ENCODE peak calls at places on chromosomes 12 and 14, in eight cellular contexts. One of them, this sample, is unnamed.

GRCh38 chr14:104280902-104281767 is 142.7 kb downstream of the KIF26A start:
- DNase-seq in Calu3: no peak
- DNase-seq in left ventricle myocardium inferior: peak
- DNase-seq in transverse colon: no peak
- DNase-seq in IMR-90: no peak
- DNase-seq in fibroblast of lung: no peak
- DNase-seq in endothelial cell of umbilical vein: no peak
- DNase-seq in astrocyte of the spinal cord: no peak
- DNase-seq in this sample: peak

GRCh38 chr12:58481811-58482210 is 438.5 kb downstream of the LRIG3 start:
- DNase-seq in Calu3: no peak
- DNase-seq in IMR-90: no peak
- DNase-seq in fibroblast of lung: no peak
- DNase-seq in transverse colon: no peak
- DNase-seq in astrocyte of the spinal cord: no peak
- DNase-seq in endothelial cell of umbilical vein: no peak
- DNase-seq in left ventricle myocardium inferior: no peak
- DNase-seq in this sample: no peak

GRCh38 chr14:82403972-82404371 is 870.3 kb upstream of the SEL1L start:
- DNase-seq in endothelial cell of umbilical vein: no peak
- DNase-seq in IMR-90: no peak
- DNase-seq in astrocyte of the spinal cord: no peak
- DNase-seq in left ventricle myocardium inferior: no peak
- DNase-seq in Calu3: no peak
- DNase-seq in transverse colon: no peak
- DNase-seq in fibroblast of lung: no peak
- DNase-seq in this sample: no peak

GRCh38 chr12:12684375-12685106 is 11.4 kb downstream of the GPR19 start:
- DNase-seq in endothelial cell of umbilical vein: peak
- DNase-seq in IMR-90: peak
- DNase-seq in astrocyte of the spinal cord: peak
- DNase-seq in transverse colon: no peak
- DNase-seq in Calu3: peak
- DNase-seq in left ventricle myocardium inferior: no peak
- DNase-seq in fibroblast of lung: peak
- DNase-seq in this sample: peak

GRCh38 chr14:68814376-68815287 is 21.8 kb upstream of the ZFP36L1 start:
- DNase-seq in left ventricle myocardium inferior: no peak
- DNase-seq in transverse colon: peak
- DNase-seq in fibroblast of lung: peak
- DNase-seq in astrocyte of the spinal cord: peak
- DNase-seq in Calu3: peak
- DNase-seq in IMR-90: peak
- DNase-seq in endothelial cell of umbilical vein: peak
- DNase-seq in this sample: no peak

GRCh38 chr14:76917759-76918175 is 91.6 kb downstream of the LRRC74A start:
- DNase-seq in endothelial cell of umbilical vein: no peak
- DNase-seq in left ventricle myocardium inferior: peak
- DNase-seq in transverse colon: no peak
- DNase-seq in fibroblast of lung: peak
- DNase-seq in Calu3: no peak
- DNase-seq in IMR-90: no peak
- DNase-seq in astrocyte of the spinal cord: peak
- DNase-seq in this sample: no peak

GRCh38 chr12:113658030-113658655 is 186.5 kb upstream of the LHX5 start:
- DNase-seq in endothelial cell of umbilical vein: no peak
- DNase-seq in astrocyte of the spinal cord: no peak
- DNase-seq in Calu3: no peak
- DNase-seq in IMR-90: no peak
- DNase-seq in left ventricle myocardium inferior: no peak
- DNase-seq in transverse colon: no peak
- DNase-seq in fibroblast of lung: peak
- DNase-seq in this sample: no peak

GRCh38 chr12:111598637-111599458 is at the start of gene ATXN2:
- DNase-seq in fibroblast of lung: no peak
- DNase-seq in left ventricle myocardium inferior: peak
- DNase-seq in astrocyte of the spinal cord: no peak
- DNase-seq in endothelial cell of umbilical vein: peak
- DNase-seq in IMR-90: no peak
- DNase-seq in Calu3: no peak
- DNase-seq in transverse colon: peak
- DNase-seq in this sample: peak

GRCh38 chr12:90510948-90511347 is 444.0 kb downstream of the CCER1 start:
- DNase-seq in fibroblast of lung: peak
- DNase-seq in left ventricle myocardium inferior: no peak
- DNase-seq in endothelial cell of umbilical vein: no peak
- DNase-seq in transverse colon: no peak
- DNase-seq in IMR-90: peak
- DNase-seq in astrocyte of the spinal cord: peak
- DNase-seq in Calu3: no peak
- DNase-seq in this sample: no peak

GRCh38 chr12:10562306-10562933 is 51.0 kb downstream of the MAGOHB start:
- DNase-seq in IMR-90: peak
- DNase-seq in left ventricle myocardium inferior: no peak
- DNase-seq in transverse colon: no peak
- DNase-seq in endothelial cell of umbilical vein: peak
- DNase-seq in fibroblast of lung: peak
- DNase-seq in Calu3: peak
- DNase-seq in astrocyte of the spinal cord: peak
- DNase-seq in this sample: no peak

GRCh38 chr12:54526800-54527630 is 22.4 kb upstream of the PDE1B start:
- DNase-seq in endothelial cell of umbilical vein: peak
- DNase-seq in Calu3: peak
- DNase-seq in IMR-90: peak
- DNase-seq in transverse colon: peak
- DNase-seq in fibroblast of lung: peak
- DNase-seq in left ventricle myocardium inferior: peak
- DNase-seq in astrocyte of the spinal cord: peak
- DNase-seq in this sample: peak

GRCh38 chr12:62436164-62436503 is 30.5 kb upstream of the MON2 start:
- DNase-seq in Calu3: no peak
- DNase-seq in endothelial cell of umbilical vein: no peak
- DNase-seq in fibroblast of lung: no peak
- DNase-seq in astrocyte of the spinal cord: no peak
- DNase-seq in IMR-90: no peak
- DNase-seq in left ventricle myocardium inferior: no peak
- DNase-seq in transverse colon: no peak
- DNase-seq in this sample: no peak

GRCh38 chr12:57745485-57745881 is 644 bp downstream of the TSPAN31 start:
- DNase-seq in endothelial cell of umbilical vein: no peak
- DNase-seq in Calu3: no peak
- DNase-seq in IMR-90: peak
- DNase-seq in fibroblast of lung: no peak
- DNase-seq in transverse colon: no peak
- DNase-seq in astrocyte of the spinal cord: no peak
- DNase-seq in left ventricle myocardium inferior: no peak
- DNase-seq in this sample: no peak

GRCh38 chr12:12503384-12504078 is 59.1 kb downstream of the DUSP16 start:
- DNase-seq in astrocyte of the spinal cord: no peak
- DNase-seq in transverse colon: no peak
- DNase-seq in Calu3: no peak
- DNase-seq in endothelial cell of umbilical vein: no peak
- DNase-seq in IMR-90: no peak
- DNase-seq in left ventricle myocardium inferior: no peak
- DNase-seq in fibroblast of lung: no peak
- DNase-seq in this sample: no peak

GRCh38 chr14:95467657-95468056 is 48.8 kb downstream of the SYNE3 start:
- DNase-seq in endothelial cell of umbilical vein: no peak
- DNase-seq in left ventricle myocardium inferior: peak
- DNase-seq in Calu3: no peak
- DNase-seq in transverse colon: no peak
- DNase-seq in astrocyte of the spinal cord: no peak
- DNase-seq in fibroblast of lung: no peak
- DNase-seq in IMR-90: no peak
- DNase-seq in this sample: no peak

GRCh38 chr12:12839886-12840285 is 26.7 kb downstream of the DDX47 start:
- DNase-seq in IMR-90: peak
- DNase-seq in astrocyte of the spinal cord: peak
- DNase-seq in endothelial cell of umbilical vein: peak
- DNase-seq in left ventricle myocardium inferior: no peak
- DNase-seq in fibroblast of lung: peak
- DNase-seq in transverse colon: peak
- DNase-seq in Calu3: peak
- DNase-seq in this sample: no peak

GRCh38 chr12:9798008-9798619 is 29.2 kb upstream of the KLRF1 start:
- DNase-seq in IMR-90: peak
- DNase-seq in fibroblast of lung: peak
- DNase-seq in astrocyte of the spinal cord: peak
- DNase-seq in Calu3: peak
- DNase-seq in left ventricle myocardium inferior: no peak
- DNase-seq in transverse colon: peak
- DNase-seq in endothelial cell of umbilical vein: peak
- DNase-seq in this sample: no peak

GRCh38 chr12:96981053-96981452 is 74.0 kb downstream of the NEDD1 start:
- DNase-seq in transverse colon: no peak
- DNase-seq in endothelial cell of umbilical vein: peak
- DNase-seq in Calu3: no peak
- DNase-seq in left ventricle myocardium inferior: no peak
- DNase-seq in astrocyte of the spinal cord: peak
- DNase-seq in IMR-90: peak
- DNase-seq in fibroblast of lung: peak
- DNase-seq in this sample: no peak

GRCh38 chr14:59936145-59936544 is 16.2 kb downstream of the LRRC9 start:
- DNase-seq in astrocyte of the spinal cord: no peak
- DNase-seq in left ventricle myocardium inferior: no peak
- DNase-seq in IMR-90: no peak
- DNase-seq in endothelial cell of umbilical vein: no peak
- DNase-seq in transverse colon: no peak
- DNase-seq in Calu3: no peak
- DNase-seq in fibroblast of lung: no peak
- DNase-seq in this sample: no peak

GRCh38 chr14:90168425-90169105 is 87.8 kb upstream of the PSMC1 start:
- DNase-seq in left ventricle myocardium inferior: no peak
- DNase-seq in fibroblast of lung: peak
- DNase-seq in astrocyte of the spinal cord: peak
- DNase-seq in transverse colon: no peak
- DNase-seq in Calu3: no peak
- DNase-seq in endothelial cell of umbilical vein: no peak
- DNase-seq in IMR-90: peak
- DNase-seq in this sample: no peak

GRCh38 chr14:51780741-51781140 is 79.7 kb upstream of the GNG2 start:
- DNase-seq in fibroblast of lung: peak
- DNase-seq in IMR-90: peak
- DNase-seq in left ventricle myocardium inferior: no peak
- DNase-seq in transverse colon: no peak
- DNase-seq in astrocyte of the spinal cord: no peak
- DNase-seq in Calu3: no peak
- DNase-seq in endothelial cell of umbilical vein: peak
- DNase-seq in this sample: no peak

GRCh38 chr14:105005929-105006830 is 14.7 kb downstream of the CDCA4 start:
- DNase-seq in endothelial cell of umbilical vein: no peak
- DNase-seq in astrocyte of the spinal cord: no peak
- DNase-seq in fibroblast of lung: no peak
- DNase-seq in IMR-90: no peak
- DNase-seq in transverse colon: no peak
- DNase-seq in Calu3: no peak
- DNase-seq in left ventricle myocardium inferior: no peak
- DNase-seq in this sample: no peak

GRCh38 chr12:67268896-67269631 is at the start of gene CAND1:
- DNase-seq in transverse colon: peak
- DNase-seq in astrocyte of the spinal cord: peak
- DNase-seq in fibroblast of lung: peak
- DNase-seq in endothelial cell of umbilical vein: peak
- DNase-seq in Calu3: peak
- DNase-seq in IMR-90: peak
- DNase-seq in left ventricle myocardium inferior: peak
- DNase-seq in this sample: peak
- TF ChIP-seq CTCF in transverse colon: no peak
- TF ChIP-seq CTCF in astrocyte of the spinal cord: peak
- TF ChIP-seq CTCF in fibroblast of lung: no peak
- TF ChIP-seq CTCF in endothelial cell of umbilical vein: no peak
- TF ChIP-seq CTCF in Calu3: no peak
- TF ChIP-seq CTCF in IMR-90: no peak
- TF ChIP-seq CTCF in left ventricle myocardium inferior: no peak
- TF ChIP-seq CTCF in this sample: no peak

GRCh38 chr12:122123761-122124145 is 45.2 kb downstream of the MLXIP start:
- DNase-seq in IMR-90: no peak
- DNase-seq in endothelial cell of umbilical vein: no peak
- DNase-seq in Calu3: no peak
- DNase-seq in astrocyte of the spinal cord: no peak
- DNase-seq in left ventricle myocardium inferior: no peak
- DNase-seq in transverse colon: no peak
- DNase-seq in fibroblast of lung: no peak
- DNase-seq in this sample: no peak
- TF ChIP-seq CTCF in IMR-90: no peak
- TF ChIP-seq CTCF in endothelial cell of umbilical vein: no peak
- TF ChIP-seq CTCF in Calu3: no peak
- TF ChIP-seq CTCF in astrocyte of the spinal cord: no peak
- TF ChIP-seq CTCF in left ventricle myocardium inferior: no peak
- TF ChIP-seq CTCF in transverse colon: no peak
- TF ChIP-seq CTCF in fibroblast of lung: no peak
- TF ChIP-seq CTCF in this sample: no peak

DNA sequence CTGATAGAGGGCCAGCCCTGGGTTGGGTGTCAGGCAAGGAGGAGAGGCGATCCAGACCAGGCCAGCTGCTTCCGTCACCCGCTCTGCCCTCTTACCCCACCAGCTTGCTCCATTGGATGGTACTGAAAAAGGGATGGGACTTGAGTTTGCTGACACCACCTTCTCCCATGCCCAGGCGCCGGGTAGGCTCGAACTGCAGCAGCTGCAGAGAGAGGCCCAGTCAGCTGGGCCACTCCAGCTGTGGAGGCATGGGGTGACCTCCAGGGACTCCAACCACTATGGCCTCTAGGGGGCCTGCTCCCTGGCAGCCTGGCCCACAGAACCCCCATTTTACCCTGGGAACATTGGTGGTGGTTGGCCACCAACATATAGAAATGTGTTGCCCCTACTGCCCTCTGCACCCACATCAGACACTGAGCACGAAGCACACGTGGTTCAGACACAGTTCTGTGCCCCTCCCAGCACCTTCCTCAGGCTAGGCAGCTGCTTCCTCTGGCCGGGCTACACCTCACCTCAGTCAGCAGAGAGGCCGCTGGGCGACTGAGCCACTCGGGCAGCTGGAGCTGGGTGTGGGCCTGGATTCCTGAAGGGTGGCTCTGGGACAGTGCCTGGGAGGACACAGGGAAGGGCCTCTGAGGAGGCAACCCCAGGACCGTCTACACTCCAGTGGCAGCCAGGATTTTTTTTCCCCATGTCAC is 16.0 kb downstream of the RPS6KL1 start:
- DNase-seq in transverse colon: peak
- DNase-seq in fibroblast of lung: no peak
- DNase-seq in IMR-90: no peak
- DNase-seq in endothelial cell of umbilical vein: no peak
- DNase-seq in Calu3: no peak
- DNase-seq in left ventricle myocardium inferior: no peak
- DNase-seq in astrocyte of the spinal cord: no peak
- DNase-seq in this sample: no peak
- TF ChIP-seq CTCF in transverse colon: no peak
- TF ChIP-seq CTCF in fibroblast of lung: no peak
- TF ChIP-seq CTCF in IMR-90: peak
- TF ChIP-seq CTCF in endothelial cell of umbilical vein: peak
- TF ChIP-seq CTCF in Calu3: no peak
- TF ChIP-seq CTCF in left ventricle myocardium inferior: no peak
- TF ChIP-seq CTCF in astrocyte of the spinal cord: peak
- TF ChIP-seq CTCF in this sample: peak

DNA sequence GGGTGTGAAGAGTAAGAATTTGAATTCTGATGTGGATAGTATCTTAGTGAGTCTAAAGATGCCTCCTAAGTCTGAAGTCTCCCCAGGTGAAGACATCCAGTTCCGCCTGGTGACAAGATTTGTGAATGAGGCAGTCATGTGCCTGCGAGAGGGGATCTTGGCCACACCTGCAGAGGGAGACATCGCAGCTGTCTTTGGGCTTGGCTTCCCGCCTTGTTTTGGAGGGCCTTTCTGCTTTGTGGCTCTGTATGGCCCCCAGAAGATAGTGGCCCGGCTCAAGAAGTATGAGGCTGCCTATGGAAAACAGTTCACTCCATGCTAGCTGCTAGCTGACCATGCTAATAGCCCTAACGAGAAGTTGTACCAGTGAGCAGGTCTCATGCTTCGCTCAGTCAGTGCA is 24.6 kb upstream of the AICDA start:
- DNase-seq in astrocyte of the spinal cord: no peak
- DNase-seq in transverse colon: no peak
- DNase-seq in IMR-90: no peak
- DNase-seq in Calu3: no peak
- DNase-seq in left ventricle myocardium inferior: no peak
- DNase-seq in fibroblast of lung: no peak
- DNase-seq in endothelial cell of umbilical vein: no peak
- DNase-seq in this sample: no peak
- TF ChIP-seq CTCF in astrocyte of the spinal cord: no peak
- TF ChIP-seq CTCF in transverse colon: no peak
- TF ChIP-seq CTCF in IMR-90: no peak
- TF ChIP-seq CTCF in Calu3: no peak
- TF ChIP-seq CTCF in left ventricle myocardium inferior: no peak
- TF ChIP-seq CTCF in fibroblast of lung: no peak
- TF ChIP-seq CTCF in endothelial cell of umbilical vein: no peak
- TF ChIP-seq CTCF in this sample: no peak